ENCODE peak calls at places on chromosome 2, in seven cellular contexts. N is activated CD8-positive, alpha-beta T cell treated with anti-CD3 and anti-CD28 coated beads for 36 hours; A is bronchial epithelial cell; G is fibroblast of mammary gland; Z is IMR-90; R is kidney; P is GM06990. O is an unnamed sample.

GRCh38 chr2:189347540-189347939 is 93.7 kb upstream of the WDR75 start:
- DNase-seq in N (peak), A (peak), G (peak), Z (peak), R (no peak), P (no peak), O (peak)

GRCh38 chr2:42203792-42204191 is 34.6 kb downstream of the EML4 start:
- DNase-seq in N (no peak), A (no peak), G (no peak), Z (no peak), R (no peak), P (no peak), O (no peak)

GRCh38 chr2:164015328-164016123 is 279.7 kb upstream of the FIGN start:
- DNase-seq in N (no peak), A (no peak), G (peak), Z (no peak), R (no peak), P (peak), O (no peak)

GRCh38 chr2:36352024-36352398 is 3.6 kb upstream of the CRIM1 start:
- DNase-seq in N (no peak), A (peak), G (peak), Z (peak), R (no peak), P (no peak), O (no peak)

GRCh38 chr2:147696426-147696825 is 148.4 kb upstream of the ACVR2A start:
- DNase-seq in N (no peak), A (peak), G (no peak), Z (no peak), R (no peak), P (no peak), O (no peak)

GRCh38 chr2:78431241-78431640 is 594.3 kb upstream of the REG3G start:
- DNase-seq in N (no peak), A (peak), G (no peak), Z (no peak), R (no peak), P (no peak), O (no peak)

GRCh38 chr2:17252258-17252657 is 266.0 kb downstream of the RAD51AP2 start:
- DNase-seq in N (no peak), A (peak), G (no peak), Z (no peak), R (no peak), P (no peak), O (no peak)

GRCh38 chr2:238863749-238864206 is 15.9 kb downstream of the TWIST2 start:
- DNase-seq in N (no peak), A (no peak), G (no peak), Z (no peak), R (no peak), P (no peak), O (no peak)

GRCh38 chr2:128311755-128312341 is 6.8 kb downstream of the HS6ST1 start:
- DNase-seq in N (no peak), A (no peak), G (no peak), Z (no peak), R (peak), P (no peak), O (no peak)

GRCh38 chr2:65265090-65266045 is 37.7 kb downstream of the ACTR2 start:
- DNase-seq in N (peak), A (peak), G (peak), Z (peak), R (no peak), P (peak), O (peak)

DNA sequence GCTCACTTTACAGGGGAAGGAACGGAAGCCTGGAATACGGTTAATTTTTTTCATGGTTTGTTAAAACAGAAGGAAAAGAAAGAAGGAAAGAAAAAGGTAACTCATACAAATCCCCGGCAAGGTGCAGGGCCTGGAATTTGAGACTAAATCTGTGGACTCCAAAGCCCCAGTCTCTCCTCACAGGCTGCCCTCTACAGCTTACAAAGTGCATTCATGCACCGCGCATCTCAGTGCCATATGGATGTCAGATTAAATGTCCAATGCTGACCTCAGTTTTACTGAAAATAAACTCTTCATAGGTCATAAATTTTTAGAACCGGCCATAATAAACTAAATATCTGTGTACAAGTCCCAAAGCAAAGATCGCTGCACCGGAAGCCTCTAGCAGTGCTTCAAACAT is 17.8 kb downstream of the ST6GAL2 start:
- DNase-seq in N (no peak), A (no peak), G (no peak), Z (no peak), R (no peak), P (no peak), O (no peak)
- TF ChIP-seq CTCF in N (no peak), A (no peak), G (peak), Z (peak), R (no peak), P (peak), O (no peak)

GRCh38 chr2:80070587-80070986 is 234.0 kb downstream of the LRRTM1 start:
- DNase-seq in N (no peak), A (no peak), G (no peak), Z (no peak), R (no peak), P (no peak), O (no peak)
- TF ChIP-seq CTCF in N (no peak), A (no peak), G (no peak), Z (no peak), R (no peak), P (no peak), O (no peak)

GRCh38 chr2:180115675-180116074 is 108.6 kb upstream of the CWC22 start:
- DNase-seq in N (no peak), A (peak), G (peak), Z (peak), R (no peak), P (no peak), O (no peak)

GRCh38 chr2:180110469-180110868 is 103.4 kb upstream of the CWC22 start:
- DNase-seq in N (no peak), A (no peak), G (no peak), Z (no peak), R (no peak), P (no peak), O (no peak)

DNA sequence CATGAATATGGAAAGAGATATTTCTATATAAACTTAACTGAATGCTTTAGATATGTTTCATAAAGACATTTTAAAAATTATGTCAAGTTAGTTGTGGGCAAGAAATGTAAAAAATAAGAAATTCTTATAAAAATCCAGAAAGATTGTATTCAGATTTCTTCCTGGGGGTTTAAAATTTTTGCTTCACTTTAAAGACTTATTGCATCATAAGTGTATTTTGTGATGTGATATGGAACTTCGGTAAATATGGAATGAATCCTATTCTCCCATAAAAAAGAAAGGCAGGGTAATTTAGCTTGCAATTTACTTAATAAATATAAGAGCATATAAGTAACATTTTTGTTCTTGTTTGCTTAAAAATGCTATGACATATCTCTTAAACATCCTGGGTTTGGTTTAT is 104.8 kb upstream of the CWC22 start:
- DNase-seq in N (no peak), A (no peak), G (no peak), Z (no peak), R (no peak), P (no peak), O (no peak)
- TF ChIP-seq CTCF in N (no peak), A (no peak), G (no peak), Z (no peak), R (no peak), P (no peak), O (no peak)

GRCh38 chr2:171957061-171957460 is 34.8 kb downstream of the HAT1 start:
- DNase-seq in N (no peak), A (no peak), G (peak), Z (no peak), R (no peak), P (no peak), O (no peak)
- TF ChIP-seq CTCF in N (no peak), A (peak), G (peak), Z (no peak), R (no peak), P (peak), O (peak)

DNA sequence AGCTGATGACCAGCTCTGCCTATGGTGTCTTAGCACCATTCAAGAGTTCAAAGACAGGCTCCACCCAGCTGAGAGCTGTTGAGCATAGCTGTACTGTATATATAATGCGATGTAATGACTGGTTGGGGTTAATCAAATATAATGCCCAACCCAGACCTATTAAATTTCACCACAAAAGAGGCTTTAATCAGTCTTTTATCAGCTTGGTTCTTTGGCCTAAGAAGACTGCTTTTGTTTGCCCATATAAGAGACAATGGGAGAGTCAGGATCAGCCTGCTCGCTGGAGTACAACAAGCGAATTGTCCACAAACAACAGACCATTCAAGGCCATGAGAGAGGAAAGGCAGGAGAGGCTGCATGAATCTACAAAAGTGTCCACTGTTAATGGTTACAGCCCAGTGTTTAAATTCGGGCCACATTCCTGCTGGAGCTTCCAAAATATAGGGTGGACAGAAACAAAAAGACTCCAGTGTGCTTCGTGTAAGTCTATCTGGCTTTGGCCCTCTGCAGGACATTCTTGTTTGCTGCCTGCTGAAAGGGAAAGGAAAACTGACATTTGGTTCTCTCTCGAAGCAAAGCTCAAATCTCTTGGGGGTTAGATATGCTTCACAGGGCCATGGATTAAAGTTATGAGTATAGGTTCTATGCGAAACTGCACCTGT is 299.0 kb upstream of the FBXO11 start:
- DNase-seq in N (no peak), A (no peak), G (no peak), Z (peak), R (no peak), P (peak), O (no peak)
- TF ChIP-seq CTCF in N (no peak), A (no peak), G (peak), Z (no peak), R (no peak), P (peak), O (no peak)

DNA sequence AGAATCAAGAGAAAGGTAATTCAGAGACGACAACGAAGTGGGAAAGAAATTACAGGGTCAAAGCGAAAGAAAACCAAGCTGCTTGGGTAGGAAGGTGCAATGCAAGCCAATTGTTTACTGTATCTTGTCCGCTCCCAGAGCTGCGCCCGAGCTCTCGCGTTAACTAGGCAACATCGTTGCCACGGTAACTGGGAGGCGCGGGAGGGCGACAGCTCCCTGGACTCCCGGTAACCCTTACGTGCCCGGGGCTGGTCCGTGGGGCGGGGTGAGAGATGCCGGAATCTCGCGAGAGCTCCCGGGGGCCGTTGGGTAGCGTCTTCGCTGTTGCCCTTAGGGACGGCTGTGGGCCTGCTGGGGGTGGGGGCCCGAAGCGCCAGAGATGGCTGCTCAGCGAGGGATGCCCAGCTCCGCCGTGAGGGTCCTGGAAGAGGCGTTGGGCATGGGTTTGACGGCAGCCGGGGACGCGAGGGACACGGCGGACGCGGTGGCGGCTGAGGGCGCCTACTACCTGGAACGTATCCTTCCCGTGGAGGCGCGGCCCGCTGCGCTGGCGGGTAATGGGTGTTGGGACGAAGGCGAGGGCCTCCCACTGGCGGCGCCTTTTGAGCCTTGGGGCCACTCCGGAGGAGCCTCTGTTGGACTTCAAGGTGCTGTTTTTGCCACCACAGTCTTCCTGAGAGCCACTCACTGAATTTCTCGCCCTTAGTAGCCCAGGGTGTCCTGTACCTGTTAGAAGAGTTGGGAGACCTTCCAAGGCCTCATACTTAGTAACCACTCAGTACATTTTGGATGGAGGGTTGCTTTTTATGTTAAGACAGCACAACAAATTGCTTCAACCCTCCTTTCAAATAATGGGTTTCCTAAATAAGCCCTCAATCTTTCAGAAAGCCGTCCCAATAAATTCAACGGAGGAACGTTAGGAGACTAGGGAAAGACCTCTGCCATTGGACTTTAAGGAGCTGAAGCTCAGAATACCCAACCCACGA is at the start of gene SPAG16:
- DNase-seq in N (peak), A (peak), G (peak), Z (peak), R (peak), P (peak), O (peak)
- TF ChIP-seq CTCF in N (no peak), A (peak), G (no peak), Z (no peak), R (peak), P (peak), O (no peak)

GRCh38 chr2:169659314-169659713 is 34.9 kb downstream of the CFAP210 start:
- DNase-seq in N (no peak), A (no peak), G (no peak), Z (no peak), R (no peak), P (peak), O (no peak)
- TF ChIP-seq CTCF in N (no peak), A (no peak), G (no peak), Z (no peak), R (no peak), P (no peak), O (no peak)

GRCh38 chr2:100208375-100208774 is 66.0 kb upstream of the AFF3 start:
- DNase-seq in N (no peak), A (no peak), G (no peak), Z (peak), R (no peak), P (no peak), O (no peak)
- TF ChIP-seq CTCF in N (no peak), A (no peak), G (no peak), Z (no peak), R (peak), P (no peak), O (peak)

GRCh38 chr2:210224660-210225460 is at the start of gene ACADL:
- DNase-seq in N (peak), A (peak), G (peak), Z (no peak), R (peak), P (peak), O (no peak)
- TF ChIP-seq CTCF in N (no peak), A (no peak), G (no peak), Z (no peak), R (no peak), P (no peak), O (no peak)

DNA sequence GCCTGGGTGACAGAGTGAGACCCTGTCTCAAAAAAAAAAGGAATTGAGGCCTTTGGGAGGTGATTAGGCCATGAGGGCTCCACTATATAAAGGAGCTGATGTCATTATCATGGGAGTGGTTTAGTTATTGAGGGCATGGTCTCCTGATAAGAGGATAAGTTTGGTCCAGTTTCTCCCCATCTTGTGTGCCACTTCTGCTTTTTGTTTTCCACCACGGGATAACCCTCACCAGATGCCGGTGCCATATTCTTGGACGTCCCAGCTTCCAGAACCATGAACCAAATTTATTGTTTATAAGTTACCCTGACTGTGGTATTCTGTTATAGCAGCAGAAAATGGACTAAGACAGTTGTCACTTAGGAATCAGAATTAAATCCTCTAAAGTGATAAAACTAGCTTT is 125.8 kb downstream of the C1D start:
- DNase-seq in N (no peak), A (no peak), G (no peak), Z (no peak), R (no peak), P (no peak), O (no peak)
- TF ChIP-seq CTCF in N (no peak), A (no peak), G (no peak), Z (no peak), R (no peak), P (no peak), O (no peak)